ENCODE peak calls at places on chromosomes 3 and 15, in eight cellular contexts. H, L, A, E, Y, W, N and P are unnamed samples. For H3K4me1 and H3K27me3, the result is how much of the 10 kb centered on the place peaks cover.

GRCh38 chr3:71372911-71373637 is 210.5 kb downstream of the FOXP1 start:
- DNase-seq in E (no peak), Y (no peak), N (no peak), H (no peak), A (no peak), W (no peak), L (no peak), P (no peak)

GRCh38 chr3:24502690-24503089 is 8.0 kb upstream of the THRB start:
- DNase-seq in L (no peak), H (peak), W (no peak), Y (no peak), E (no peak), A (no peak), N (no peak), P (no peak)

GRCh38 chr3:144003051-144003450 is 31.4 kb downstream of the DIPK2A start:
- DNase-seq in E (no peak), A (no peak), W (no peak), N (no peak), H (no peak), L (no peak), Y (no peak), P (no peak)

GRCh38 chr15:68126415-68126814 is 72.3 kb downstream of the PIAS1 start:
- DNase-seq in Y (no peak), W (no peak), E (no peak), H (peak), L (no peak), A (no peak), N (no peak), P (no peak)

GRCh38 chr15:63892794-63893441 is 59.2 kb upstream of the HERC1 start:
- DNase-seq in E (no peak), W (no peak), H (no peak), A (no peak), Y (no peak), L (peak), N (no peak), P (no peak)

GRCh38 chr15:101795455-101795854 is 7.9 kb upstream of the OR4F6 start:
- DNase-seq in L (no peak), H (peak), Y (no peak), E (no peak), W (no peak), N (no peak), A (no peak), P (no peak)

GRCh38 chr15:27027229-27027628 is 56.2 kb downstream of the GABRG3 start:
- DNase-seq in W (no peak), Y (no peak), H (no peak), E (no peak), N (no peak), L (no peak), A (no peak), P (no peak)

GRCh38 chr15:91852741-91853500 is 587 bp upstream of the SLCO3A1 start:
- DNase-seq in L (no peak), W (peak), Y (peak), E (peak), N (peak), H (peak), A (peak), P (no peak)

GRCh38 chr3:88003115-88003755 is 55.6 kb downstream of the CGGBP1 start:
- DNase-seq in H (peak), E (peak), Y (no peak), L (no peak), A (no peak), W (peak), N (peak), P (no peak)

GRCh38 chr3:69142090-69142489 is 19.7 kb upstream of the LMOD3 start:
- DNase-seq in Y (no peak), E (no peak), A (no peak), W (no peak), N (no peak), L (no peak), H (no peak), P (no peak)

GRCh38 chr3:57896046-57896445 is 112.2 kb upstream of the FLNB start:
- DNase-seq in W (no peak), A (no peak), N (no peak), H (no peak), L (no peak), Y (no peak), E (no peak), P (no peak)

GRCh38 chr3:145953316-145953715 is 207.7 kb downstream of the PLOD2 start:
- DNase-seq in A (no peak), L (no peak), W (no peak), H (peak), Y (no peak), N (no peak), E (no peak), P (no peak)

GRCh38 chr3:15064299-15064834 is 748 bp downstream of the MRPS25 start:
- DNase-seq in W (no peak), A (no peak), Y (peak), H (peak), N (peak), L (peak), E (no peak), P (no peak)

GRCh38 chr15:70140031-70140542 is 42.4 kb upstream of the TLE3 start:
- DNase-seq in W (no peak), E (no peak), H (no peak), Y (no peak), A (no peak), N (no peak), L (no peak), P (no peak)

GRCh38 chr3:188854395-188855149 is 317.2 kb upstream of the TPRG1 start:
- DNase-seq in W (no peak), Y (no peak), H (peak), N (no peak), L (no peak), A (no peak), E (no peak), P (no peak)

GRCh38 chr15:100115066-100115710 is 226.6 kb downstream of the ADAMTS17 start:
- DNase-seq in W (no peak), E (no peak), A (no peak), Y (no peak), N (no peak), L (no peak), H (no peak), P (no peak)

GRCh38 chr15:99507016-99507731 is 58.6 kb upstream of the MEF2A start:
- DNase-seq in N (peak), W (peak), Y (no peak), A (no peak), E (no peak), L (no peak), H (peak), P (no peak)

GRCh38 chr3:129644836-129645235 is 38.4 kb upstream of the PLXND1 start:
- DNase-seq in W (no peak), N (no peak), H (no peak), E (no peak), A (no peak), Y (no peak), L (no peak), P (no peak)

GRCh38 chr15:77412972-77413371 is 6.9 kb downstream of the PEAK1 start:
- DNase-seq in H (no peak), A (no peak), E (no peak), W (no peak), L (no peak), N (no peak), Y (no peak), P (no peak)

GRCh38 chr3:14989943-14990753 is 42.8 kb downstream of the NR2C2 start:
- DNase-seq in H (peak), W (peak), E (no peak), A (no peak), L (no peak), N (peak), Y (peak), P (no peak)

DNA sequence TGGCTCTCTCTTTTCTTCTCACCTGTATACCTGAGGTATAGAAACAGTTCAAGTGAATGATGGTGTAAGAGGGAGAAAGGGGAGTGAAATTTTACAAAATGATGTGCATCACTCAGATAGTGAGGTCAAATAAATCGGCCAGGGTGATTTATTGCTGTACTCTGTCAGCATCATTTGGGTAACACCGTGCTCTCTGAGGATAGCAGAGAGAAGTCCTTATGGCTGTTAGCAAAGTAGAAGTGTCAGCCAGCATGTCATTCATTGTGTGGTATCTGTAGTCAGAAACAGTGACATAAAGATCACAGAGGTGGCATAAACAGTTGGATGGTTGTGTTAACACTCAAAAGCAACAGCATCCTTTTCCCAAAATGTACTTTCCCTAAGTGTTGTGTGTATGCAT is 53.4 kb downstream of the PSMD6 start:
- DNase-seq in W (no peak), H (no peak), A (no peak), Y (no peak), N (no peak), L (no peak), E (no peak), P (no peak)
- H3K4me1 ChIP-seq in W (half or more), H (half or more), A (under half), Y (under half), N (under half), L (half or more), E (under half), P (under half)

GRCh38 chr3:103210583-103210982 is 775.8 kb downstream of the ZPLD1 start:
- DNase-seq in H (no peak), N (no peak), Y (no peak), A (no peak), W (no peak), L (no peak), E (no peak), P (no peak)
- H3K4me2 ChIP-seq in H (no peak), N (no peak), Y (no peak), A (no peak), W (no peak), L (no peak), E (no peak), P (no peak)

GRCh38 chr15:38557855-38558713 is 6.5 kb downstream of the RASGRP1 start:
- DNase-seq in H (no peak), Y (no peak), W (no peak), E (no peak), L (no peak), N (no peak), A (no peak), P (no peak)

GRCh38 chr15:38559908-38560307 is 4.7 kb downstream of the RASGRP1 start:
- DNase-seq in A (no peak), E (no peak), W (no peak), L (no peak), H (no peak), N (peak), Y (no peak), P (no peak)

GRCh38 chr15:38560456-38560926 is 4.1 kb downstream of the RASGRP1 start:
- DNase-seq in L (no peak), H (no peak), Y (no peak), N (no peak), W (no peak), E (no peak), A (no peak), P (no peak)

GRCh38 chr15:38559131-38559530 is 5.5 kb downstream of the RASGRP1 start:
- DNase-seq in W (no peak), Y (no peak), L (no peak), N (peak), A (no peak), H (peak), E (no peak), P (no peak)

DNA sequence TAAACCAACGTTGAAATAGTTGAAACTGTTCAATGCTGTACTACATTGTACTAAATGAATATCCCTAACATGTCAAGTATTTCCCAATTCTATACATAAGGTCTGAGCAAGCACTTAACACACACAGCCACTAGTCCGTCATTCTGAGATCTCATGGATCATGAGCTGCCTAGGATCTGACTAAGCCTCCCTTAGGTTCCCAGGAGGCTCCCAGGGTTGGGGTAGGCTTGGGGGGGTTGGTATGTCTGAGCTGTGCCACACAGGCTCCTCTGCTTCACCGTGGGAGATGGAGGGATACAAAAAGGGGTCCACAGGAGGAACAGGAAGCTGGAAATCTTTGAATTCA is 5.9 kb downstream of the RASGRP1 start:
- DNase-seq in N (peak), W (no peak), H (peak), E (no peak), Y (no peak), L (no peak), A (no peak), P (no peak)
- H3K27me3 ChIP-seq in N (under half), W (under half), H (under half), E (under half), Y (under half), L (under half), A (under half), P (under half)

GRCh38 chr3:190840146-190840545 is 22.3 kb downstream of the GMNC start:
- DNase-seq in L (peak), N (no peak), Y (no peak), A (no peak), W (no peak), H (peak), E (no peak), P (no peak)
- H3K4me1 ChIP-seq in L (under half), N (under half), Y (under half), A (under half), W (under half), H (under half), E (under half), P (under half)